ENCODE peak calls at places on chromosomes 16 and 17, in eight cellular contexts. One of them, this sample, is unnamed.

GRCh38 chr16:56164636-56165035 is 26.7 kb upstream of the GNAO1 start:
- DNase-seq in ovary: no peak
- DNase-seq in fibroblast of pulmonary artery: no peak
- DNase-seq in A549: no peak
- DNase-seq in Calu3: no peak
- DNase-seq in AG10803: no peak
- DNase-seq in left ventricle myocardium inferior: no peak
- DNase-seq in fibroblast of mammary gland: no peak
- DNase-seq in this sample: no peak

GRCh38 chr17:48603959-48604769 is 622 bp downstream of the HOXB6 start:
- DNase-seq in ovary: no peak
- DNase-seq in fibroblast of pulmonary artery: no peak
- DNase-seq in A549: peak; percentile 96
- DNase-seq in Calu3: peak; percentile 79
- DNase-seq in AG10803: no peak
- DNase-seq in left ventricle myocardium inferior: no peak
- DNase-seq in fibroblast of mammary gland: peak; percentile 70
- DNase-seq in this sample: peak; percentile 57

GRCh38 chr16:73298562-73298961 is 250.6 kb upstream of the ZFHX3 start:
- DNase-seq in ovary: no peak
- DNase-seq in fibroblast of pulmonary artery: peak; percentile 27
- DNase-seq in A549: no peak
- DNase-seq in Calu3: no peak
- DNase-seq in AG10803: peak; percentile 38
- DNase-seq in left ventricle myocardium inferior: no peak
- DNase-seq in fibroblast of mammary gland: no peak
- DNase-seq in this sample: no peak

GRCh38 chr17:49197346-49197998 is 12.9 kb downstream of the GNGT2 start:
- DNase-seq in ovary: no peak
- DNase-seq in fibroblast of pulmonary artery: no peak
- DNase-seq in A549: no peak
- DNase-seq in Calu3: no peak
- DNase-seq in AG10803: no peak
- DNase-seq in left ventricle myocardium inferior: no peak
- DNase-seq in fibroblast of mammary gland: no peak
- DNase-seq in this sample: no peak

GRCh38 chr17:1078831-1079561 is 82.1 kb downstream of the TIMM22 start:
- DNase-seq in ovary: peak; percentile 66
- DNase-seq in fibroblast of pulmonary artery: no peak
- DNase-seq in A549: no peak
- DNase-seq in Calu3: no peak
- DNase-seq in AG10803: no peak
- DNase-seq in left ventricle myocardium inferior: peak; percentile 65
- DNase-seq in fibroblast of mammary gland: no peak
- DNase-seq in this sample: peak; percentile 54

GRCh38 chr17:57599271-57600045 is 145.6 kb downstream of the CCDC182 start:
- DNase-seq in ovary: no peak
- DNase-seq in fibroblast of pulmonary artery: no peak
- DNase-seq in A549: no peak
- DNase-seq in Calu3: no peak
- DNase-seq in AG10803: no peak
- DNase-seq in left ventricle myocardium inferior: no peak
- DNase-seq in fibroblast of mammary gland: no peak
- DNase-seq in this sample: no peak

GRCh38 chr17:29054835-29055234 is 11.9 kb downstream of the PIPOX start:
- DNase-seq in ovary: no peak
- DNase-seq in fibroblast of pulmonary artery: no peak
- DNase-seq in A549: no peak
- DNase-seq in Calu3: no peak
- DNase-seq in AG10803: no peak
- DNase-seq in left ventricle myocardium inferior: no peak
- DNase-seq in fibroblast of mammary gland: no peak
- DNase-seq in this sample: peak; percentile 70

GRCh38 chr17:39077252-39077651 is 74.2 kb downstream of the PLXDC1 start:
- DNase-seq in ovary: no peak
- DNase-seq in fibroblast of pulmonary artery: no peak
- DNase-seq in A549: no peak
- DNase-seq in Calu3: no peak
- DNase-seq in AG10803: no peak
- DNase-seq in left ventricle myocardium inferior: no peak
- DNase-seq in fibroblast of mammary gland: no peak
- DNase-seq in this sample: no peak

GRCh38 chr16:73253922-73254480 is 206.1 kb upstream of the ZFHX3 start:
- DNase-seq in ovary: no peak
- DNase-seq in fibroblast of pulmonary artery: no peak
- DNase-seq in A549: no peak
- DNase-seq in Calu3: peak; percentile 34
- DNase-seq in AG10803: no peak
- DNase-seq in left ventricle myocardium inferior: no peak
- DNase-seq in fibroblast of mammary gland: no peak
- DNase-seq in this sample: no peak

GRCh38 chr16:26717826-26718225 is 348.9 kb upstream of the C16orf82 start:
- DNase-seq in ovary: no peak
- DNase-seq in fibroblast of pulmonary artery: no peak
- DNase-seq in A549: no peak
- DNase-seq in Calu3: no peak
- DNase-seq in AG10803: no peak
- DNase-seq in left ventricle myocardium inferior: no peak
- DNase-seq in fibroblast of mammary gland: peak; percentile 3
- DNase-seq in this sample: peak; percentile 30

GRCh38 chr16:15510992-15511391 is 76.6 kb downstream of the BMERB1 start:
- DNase-seq in ovary: no peak
- DNase-seq in fibroblast of pulmonary artery: no peak
- DNase-seq in A549: no peak
- DNase-seq in Calu3: no peak
- DNase-seq in AG10803: no peak
- DNase-seq in left ventricle myocardium inferior: no peak
- DNase-seq in fibroblast of mammary gland: no peak
- DNase-seq in this sample: no peak

GRCh38 chr16:733382-734207 is 6.7 kb downstream of the HAGHL start:
- DNase-seq in ovary: no peak
- DNase-seq in fibroblast of pulmonary artery: no peak
- DNase-seq in A549: no peak
- DNase-seq in Calu3: no peak
- DNase-seq in AG10803: no peak
- DNase-seq in left ventricle myocardium inferior: no peak
- DNase-seq in fibroblast of mammary gland: no peak
- DNase-seq in this sample: peak; percentile 53

GRCh38 chr16:81445143-81445922 is 725 bp downstream of the CMIP start:
- DNase-seq in ovary: peak; percentile 68
- DNase-seq in fibroblast of pulmonary artery: no peak
- DNase-seq in A549: peak; percentile 61
- DNase-seq in Calu3: peak; percentile 63
- DNase-seq in AG10803: peak; percentile 21
- DNase-seq in left ventricle myocardium inferior: no peak
- DNase-seq in fibroblast of mammary gland: no peak
- DNase-seq in this sample: peak; percentile 55

GRCh38 chr17:17935321-17936271 is 36.6 kb downstream of the TOM1L2 start:
- DNase-seq in ovary: no peak
- DNase-seq in fibroblast of pulmonary artery: peak; percentile 93
- DNase-seq in A549: peak; percentile 34
- DNase-seq in Calu3: no peak
- DNase-seq in AG10803: peak; percentile 96
- DNase-seq in left ventricle myocardium inferior: no peak
- DNase-seq in fibroblast of mammary gland: peak; percentile 92
- DNase-seq in this sample: no peak

GRCh38 chr16:14205666-14206065 is 134.5 kb downstream of the MRTFB start:
- DNase-seq in ovary: no peak
- DNase-seq in fibroblast of pulmonary artery: peak; percentile 6
- DNase-seq in A549: no peak
- DNase-seq in Calu3: no peak
- DNase-seq in AG10803: no peak
- DNase-seq in left ventricle myocardium inferior: no peak
- DNase-seq in fibroblast of mammary gland: peak; percentile 35
- DNase-seq in this sample: no peak

GRCh38 chr16:14202095-14202494 is 131.0 kb downstream of the MRTFB start:
- DNase-seq in ovary: no peak
- DNase-seq in fibroblast of pulmonary artery: no peak
- DNase-seq in A549: no peak
- DNase-seq in Calu3: no peak
- DNase-seq in AG10803: no peak
- DNase-seq in left ventricle myocardium inferior: no peak
- DNase-seq in fibroblast of mammary gland: no peak
- DNase-seq in this sample: no peak

GRCh38 chr16:14199199-14199598 is 128.1 kb downstream of the MRTFB start:
- DNase-seq in ovary: no peak
- DNase-seq in fibroblast of pulmonary artery: no peak
- DNase-seq in A549: no peak
- DNase-seq in Calu3: no peak
- DNase-seq in AG10803: no peak
- DNase-seq in left ventricle myocardium inferior: no peak
- DNase-seq in fibroblast of mammary gland: no peak
- DNase-seq in this sample: no peak

GRCh38 chr16:14199624-14200023 is 128.5 kb downstream of the MRTFB start:
- DNase-seq in ovary: no peak
- DNase-seq in fibroblast of pulmonary artery: peak; percentile 31
- DNase-seq in A549: no peak
- DNase-seq in Calu3: no peak
- DNase-seq in AG10803: peak; percentile 37
- DNase-seq in left ventricle myocardium inferior: no peak
- DNase-seq in fibroblast of mammary gland: peak; percentile 22
- DNase-seq in this sample: no peak

GRCh38 chr16:14202697-14203096 is 131.6 kb downstream of the MRTFB start:
- DNase-seq in ovary: no peak
- DNase-seq in fibroblast of pulmonary artery: peak; percentile 22
- DNase-seq in A549: no peak
- DNase-seq in Calu3: no peak
- DNase-seq in AG10803: no peak
- DNase-seq in left ventricle myocardium inferior: no peak
- DNase-seq in fibroblast of mammary gland: peak; percentile 21
- DNase-seq in this sample: no peak
- TF ChIP-seq CTCF in ovary: peak; percentile 17
- TF ChIP-seq CTCF in fibroblast of pulmonary artery: peak; percentile 27
- TF ChIP-seq CTCF in A549: no peak
- TF ChIP-seq CTCF in Calu3: peak; percentile 25
- TF ChIP-seq CTCF in AG10803: peak; percentile 33
- TF ChIP-seq CTCF in left ventricle myocardium inferior: peak; percentile 53
- TF ChIP-seq CTCF in fibroblast of mammary gland: peak; percentile 19
- TF ChIP-seq CTCF in this sample: peak; percentile 27

DNA sequence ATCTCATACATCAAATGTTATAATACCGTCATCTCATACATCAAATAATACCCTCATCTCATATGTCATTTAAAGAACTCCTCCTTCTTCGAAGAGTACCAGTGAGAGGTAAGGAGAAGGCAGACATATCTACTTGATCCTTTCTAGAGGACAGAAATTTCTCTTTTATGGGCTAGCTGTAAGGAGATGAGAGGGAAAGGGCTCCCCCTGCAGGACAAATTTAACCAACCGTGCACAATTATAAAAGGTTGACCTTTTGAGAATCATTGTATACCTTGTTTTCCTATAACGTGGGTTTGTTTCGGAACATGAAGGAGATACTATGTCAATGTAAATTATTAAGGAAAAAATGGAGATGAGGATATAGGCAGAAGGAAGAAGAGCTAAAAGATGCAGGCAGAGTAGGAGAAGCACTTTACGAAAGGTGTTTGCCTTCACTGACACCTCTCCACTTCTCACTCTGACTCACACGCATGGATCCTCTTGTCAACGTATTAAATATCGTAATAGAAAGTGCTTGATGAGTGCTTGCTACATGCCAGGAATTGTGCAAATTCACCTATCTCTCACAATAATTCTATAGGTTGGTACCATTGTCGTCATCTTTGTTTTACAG is 465.9 kb upstream of the ERCC4 start:
- DNase-seq in ovary: no peak
- DNase-seq in fibroblast of pulmonary artery: no peak
- DNase-seq in A549: peak; percentile 14
- DNase-seq in Calu3: peak; percentile 52
- DNase-seq in AG10803: peak; percentile 42
- DNase-seq in left ventricle myocardium inferior: no peak
- DNase-seq in fibroblast of mammary gland: peak; percentile 53
- DNase-seq in this sample: peak; percentile 62
- TF ChIP-seq CTCF in ovary: no peak
- TF ChIP-seq CTCF in fibroblast of pulmonary artery: no peak
- TF ChIP-seq CTCF in A549: peak; percentile 56
- TF ChIP-seq CTCF in Calu3: peak; percentile 61
- TF ChIP-seq CTCF in AG10803: peak; percentile 56
- TF ChIP-seq CTCF in left ventricle myocardium inferior: peak; percentile 44
- TF ChIP-seq CTCF in fibroblast of mammary gland: peak; percentile 58
- TF ChIP-seq CTCF in this sample: peak; percentile 76

GRCh38 chr16:4613636-4614570 is 785 bp downstream of the UBALD1 start:
- DNase-seq in ovary: peak; percentile 65
- DNase-seq in fibroblast of pulmonary artery: peak; percentile 42
- DNase-seq in A549: no peak
- DNase-seq in Calu3: peak; percentile 46
- DNase-seq in AG10803: peak; percentile 25
- DNase-seq in left ventricle myocardium inferior: peak; percentile 35
- DNase-seq in fibroblast of mammary gland: peak; percentile 35
- DNase-seq in this sample: peak; percentile 72

GRCh38 chr16:4612977-4613635 is 1.6 kb downstream of the UBALD1 start:
- DNase-seq in ovary: peak; percentile 44
- DNase-seq in fibroblast of pulmonary artery: no peak
- DNase-seq in A549: no peak
- DNase-seq in Calu3: peak; percentile 58
- DNase-seq in AG10803: no peak
- DNase-seq in left ventricle myocardium inferior: no peak
- DNase-seq in fibroblast of mammary gland: no peak
- DNase-seq in this sample: no peak

GRCh38 chr16:4610011-4611005 is 4.4 kb downstream of the UBALD1 start:
- DNase-seq in ovary: no peak
- DNase-seq in fibroblast of pulmonary artery: no peak
- DNase-seq in A549: no peak
- DNase-seq in Calu3: no peak
- DNase-seq in AG10803: no peak
- DNase-seq in left ventricle myocardium inferior: no peak
- DNase-seq in fibroblast of mammary gland: no peak
- DNase-seq in this sample: no peak

GRCh38 chr16:4611337-4612023 is 3.2 kb downstream of the UBALD1 start:
- DNase-seq in ovary: no peak
- DNase-seq in fibroblast of pulmonary artery: peak; percentile 58
- DNase-seq in A549: no peak
- DNase-seq in Calu3: no peak
- DNase-seq in AG10803: peak; percentile 54
- DNase-seq in left ventricle myocardium inferior: no peak
- DNase-seq in fibroblast of mammary gland: no peak
- DNase-seq in this sample: no peak

DNA sequence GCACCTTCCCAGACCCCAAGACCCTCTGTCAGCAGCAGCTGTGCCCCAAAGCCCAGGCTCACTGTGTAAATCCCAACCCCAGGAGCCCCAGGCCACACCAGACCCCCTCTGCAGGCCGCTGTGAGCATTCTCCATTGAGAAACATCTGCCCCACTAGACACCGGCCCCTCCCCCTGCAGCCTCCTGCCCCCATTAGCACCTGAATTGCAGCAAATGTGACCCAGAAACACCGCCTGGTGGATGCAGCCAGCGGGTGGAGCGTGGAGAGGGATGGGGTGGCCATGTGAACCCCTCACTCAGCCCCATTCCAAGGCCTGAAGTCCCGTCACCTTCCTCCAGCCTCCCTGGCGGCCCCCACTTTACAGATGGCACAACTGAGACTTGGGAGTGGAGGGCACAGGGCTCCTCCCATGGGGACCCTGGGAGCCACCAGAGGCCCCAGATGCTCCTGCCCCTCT is 2.2 kb downstream of the UBALD1 start:
- DNase-seq in ovary: no peak
- DNase-seq in fibroblast of pulmonary artery: no peak
- DNase-seq in A549: peak; percentile 38
- DNase-seq in Calu3: no peak
- DNase-seq in AG10803: no peak
- DNase-seq in left ventricle myocardium inferior: no peak
- DNase-seq in fibroblast of mammary gland: no peak
- DNase-seq in this sample: no peak
- TF ChIP-seq CTCF in ovary: no peak
- TF ChIP-seq CTCF in fibroblast of pulmonary artery: no peak
- TF ChIP-seq CTCF in A549: no peak
- TF ChIP-seq CTCF in Calu3: no peak
- TF ChIP-seq CTCF in AG10803: peak; percentile 3
- TF ChIP-seq CTCF in left ventricle myocardium inferior: no peak
- TF ChIP-seq CTCF in fibroblast of mammary gland: no peak
- TF ChIP-seq CTCF in this sample: no peak

GRCh38 chr17:74842146-74842598 is 17.5 kb downstream of the GRIN2C start:
- DNase-seq in ovary: no peak
- DNase-seq in fibroblast of pulmonary artery: no peak
- DNase-seq in A549: no peak
- DNase-seq in Calu3: no peak
- DNase-seq in AG10803: no peak
- DNase-seq in left ventricle myocardium inferior: peak; percentile 33
- DNase-seq in fibroblast of mammary gland: peak; percentile 15
- DNase-seq in this sample: no peak
- TF ChIP-seq CTCF in ovary: no peak
- TF ChIP-seq CTCF in fibroblast of pulmonary artery: no peak
- TF ChIP-seq CTCF in A549: no peak
- TF ChIP-seq CTCF in Calu3: no peak
- TF ChIP-seq CTCF in AG10803: no peak
- TF ChIP-seq CTCF in left ventricle myocardium inferior: no peak
- TF ChIP-seq CTCF in fibroblast of mammary gland: no peak
- TF ChIP-seq CTCF in this sample: no peak

This sample was measured in nephron progenitor cell.